ENCODE peak calls at places on chromosome 2, in five cellular contexts. Q is B cell, Z is GM13977, W is uterus, T is transverse colon. K is an unnamed sample.

GRCh38 chr2:132417430-132418035 is 928 bp downstream of the GPR39 start:
- DNase-seq in Q (no peak), Z (no peak), W (no peak), T (peak), K (no peak)

GRCh38 chr2:75513616-75514170 is 47.0 kb downstream of the EVA1A start:
- DNase-seq in Q (no peak), Z (no peak), W (no peak), T (no peak), K (no peak)

GRCh38 chr2:221034973-221035372 is 537.1 kb downstream of the EPHA4 start:
- DNase-seq in Q (no peak), Z (no peak), W (no peak), T (no peak), K (no peak)

GRCh38 chr2:219017166-219017931 is 24.0 kb downstream of the CFAP65 start:
- DNase-seq in Q (no peak), Z (no peak), W (no peak), T (no peak), K (no peak)

GRCh38 chr2:218964041-218964771 is 4.7 kb downstream of the CDK5R2 start:
- DNase-seq in Q (no peak), Z (no peak), W (no peak), T (no peak), K (peak)

GRCh38 chr2:96116424-96116878 is at the start of gene ADRA2B:
- DNase-seq in Q (peak), Z (peak), W (no peak), T (peak), K (no peak)

GRCh38 chr2:63514781-63515180 is 73.5 kb downstream of the WDPCP start:
- DNase-seq in Q (no peak), Z (no peak), W (no peak), T (no peak), K (no peak)

GRCh38 chr2:203061346-203061745 is 46.7 kb downstream of the NBEAL1 start:
- DNase-seq in Q (no peak), Z (no peak), W (no peak), T (no peak), K (peak)

GRCh38 chr2:25372405-25373268 is 30.9 kb upstream of the DNMT3A start:
- DNase-seq in Q (no peak), Z (no peak), W (no peak), T (no peak), K (no peak)

GRCh38 chr2:28052691-28053090 is 162.2 kb downstream of the BABAM2 start:
- DNase-seq in Q (no peak), Z (no peak), W (no peak), T (no peak), K (peak)

GRCh38 chr2:8985561-8986326 is 17.7 kb downstream of the MBOAT2 start:
- DNase-seq in Q (no peak), Z (no peak), W (no peak), T (no peak), K (peak)

GRCh38 chr2:106542730-106543359 is 55.7 kb downstream of the CD8B2 start:
- DNase-seq in Q (peak), Z (peak), W (peak), T (peak), K (peak)

GRCh38 chr2:178275600-178275999 is 81.3 kb downstream of the OSBPL6 start:
- DNase-seq in Q (no peak), Z (no peak), W (no peak), T (no peak), K (no peak)

GRCh38 chr2:66495788-66496640 is 61.1 kb downstream of the MEIS1 start:
- DNase-seq in Q (no peak), Z (no peak), W (peak), T (no peak), K (peak)

GRCh38 chr2:138897274-138897673 is 117.1 kb upstream of the NXPH2 start:
- DNase-seq in Q (no peak), Z (no peak), W (no peak), T (no peak), K (no peak)

GRCh38 chr2:102285368-102285767 is 26.0 kb upstream of the IL1RL1 start:
- DNase-seq in Q (no peak), Z (no peak), W (no peak), T (no peak), K (no peak)

GRCh38 chr2:234823877-234824376 is 127.9 kb upstream of the SH3BP4 start:
- DNase-seq in Q (no peak), Z (no peak), W (peak), T (no peak), K (peak)

GRCh38 chr2:118632921-118633320 is 214.5 kb downstream of the EN1 start:
- DNase-seq in Q (no peak), Z (peak), W (no peak), T (no peak), K (no peak)

GRCh38 chr2:118622931-118623330 is 224.5 kb downstream of the EN1 start:
- DNase-seq in Q (no peak), Z (no peak), W (no peak), T (no peak), K (no peak)

GRCh38 chr2:118627156-118627555 is 220.3 kb downstream of the EN1 start:
- DNase-seq in Q (no peak), Z (no peak), W (no peak), T (no peak), K (no peak)
- TF ChIP-seq CTCF in Q (no peak), Z (no peak), W (no peak), T (no peak), K (no peak)

GRCh38 chr2:111952871-111953497 is 54.6 kb downstream of the MERTK start:
- DNase-seq in Q (no peak), Z (no peak), W (no peak), T (no peak), K (no peak)

GRCh38 chr2:111954602-111955332 is 56.4 kb downstream of the MERTK start:
- DNase-seq in Q (no peak), Z (no peak), W (no peak), T (no peak), K (no peak)

GRCh38 chr2:111961663-111962062 is 63.3 kb downstream of the MERTK start:
- DNase-seq in Q (no peak), Z (no peak), W (no peak), T (no peak), K (no peak)

GRCh38 chr2:111957872-111958354 is 59.5 kb downstream of the MERTK start:
- DNase-seq in Q (no peak), Z (no peak), W (no peak), T (no peak), K (no peak)

DNA sequence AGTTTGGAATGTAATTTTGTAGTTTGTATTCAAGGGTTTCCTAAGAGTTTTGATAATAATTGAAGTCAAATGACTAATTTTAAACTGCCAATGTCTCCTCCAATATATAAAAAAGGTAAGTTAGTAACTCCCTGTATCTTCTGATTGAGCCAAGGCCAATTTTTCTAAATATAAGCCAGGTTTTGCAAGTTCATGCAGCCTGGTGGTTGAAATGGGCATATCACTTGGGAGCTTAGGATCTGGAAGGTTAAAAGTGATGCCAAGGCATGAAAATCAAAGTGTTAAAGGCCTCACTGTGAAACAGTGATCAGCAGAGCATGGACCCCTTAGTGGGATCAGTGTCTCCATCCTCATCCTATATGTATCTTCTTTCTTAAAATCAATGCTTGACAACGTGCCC is 60.5 kb downstream of the MERTK start:
- DNase-seq in Q (no peak), Z (no peak), W (no peak), T (no peak), K (no peak)
- TF ChIP-seq CTCF in Q (no peak), Z (no peak), W (no peak), T (no peak), K (peak)

GRCh38 chr2:47560107-47560819 is 157.3 kb downstream of the MSH2 start:
- DNase-seq in Q (no peak), Z (no peak), W (no peak), T (no peak), K (no peak)
- TF ChIP-seq CTCF in Q (no peak), Z (no peak), W (no peak), T (no peak), K (no peak)

DNA sequence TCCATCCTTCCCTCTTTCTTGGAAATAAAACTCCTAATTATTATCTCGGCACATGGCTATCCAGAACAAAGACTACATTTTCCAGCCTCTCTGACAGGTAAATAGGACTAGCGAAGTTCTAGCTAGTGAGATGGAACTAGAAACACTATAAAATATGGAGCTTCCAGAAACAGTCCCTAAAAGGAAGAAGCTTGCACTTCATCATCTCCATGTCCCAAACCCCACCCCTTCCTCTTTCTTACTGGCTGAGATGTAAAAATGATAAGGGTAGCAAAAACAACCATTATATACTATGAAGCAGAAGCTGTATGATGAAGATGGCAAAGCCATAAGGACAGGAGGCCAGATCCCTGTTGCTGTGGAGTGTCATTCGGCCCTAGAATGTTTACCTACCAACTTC is 11.7 kb upstream of the ACTR2 start:
- DNase-seq in Q (no peak), Z (no peak), W (no peak), T (no peak), K (no peak)
- TF ChIP-seq CTCF in Q (no peak), Z (no peak), W (no peak), T (no peak), K (no peak)